ENCODE peak calls at places on chromosomes 12 and 14, in six cellular contexts. C is testis, B is AG04449, T is ovary, Y is Panc1, J is mesenchymal stem cell. W is an unnamed sample.

GRCh38 chr12:58425481-58426392 is 484.4 kb downstream of the ATP23 start:
- DNase-seq in C (peak), B (peak), T (peak), Y (peak), J (peak), W (peak)

GRCh38 chr14:21612324-21612723 is 22.4 kb downstream of the OR10G2 start:
- DNase-seq in C (no peak), B (no peak), T (no peak), Y (no peak), J (peak), W (no peak)

GRCh38 chr14:90608925-90609324 is 207.3 kb downstream of the TTC7B start:
- DNase-seq in C (no peak), B (no peak), T (no peak), Y (no peak), J (no peak), W (no peak)

GRCh38 chr12:107092669-107093546 is 441 bp downstream of the CRY1 start:
- DNase-seq in C (peak), B (no peak), T (no peak), Y (no peak), J (peak), W (no peak)

GRCh38 chr14:74514471-74514932 is 20.9 kb downstream of the ISCA2 start:
- DNase-seq in C (no peak), B (no peak), T (peak), Y (no peak), J (peak), W (peak)

GRCh38 chr12:108515916-108516315 is 839 bp downstream of the FICD start:
- DNase-seq in C (no peak), B (no peak), T (no peak), Y (no peak), J (no peak), W (no peak)

GRCh38 chr12:51392556-51393237 is 1.5 kb upstream of the GALNT6 start:
- DNase-seq in C (peak), B (no peak), T (no peak), Y (no peak), J (peak), W (no peak)

GRCh38 chr12:2295941-2296461 is 243.2 kb downstream of the CACNA1C start:
- DNase-seq in C (no peak), B (no peak), T (no peak), Y (no peak), J (peak), W (peak)

GRCh38 chr14:70282666-70283065 is 76.8 kb downstream of the COX16 start:
- DNase-seq in C (no peak), B (no peak), T (no peak), Y (no peak), J (no peak), W (no peak)

GRCh38 chr12:21541773-21542172 is 15.7 kb downstream of the SPX start:
- DNase-seq in C (no peak), B (no peak), T (no peak), Y (no peak), J (no peak), W (no peak)

GRCh38 chr14:31659278-31659677 is 98.1 kb downstream of the NUBPL start:
- DNase-seq in C (no peak), B (no peak), T (no peak), Y (no peak), J (no peak), W (no peak)

GRCh38 chr12:106982229-106982628 is 4.7 kb downstream of the MTERF2 start:
- DNase-seq in C (no peak), B (no peak), T (no peak), Y (no peak), J (no peak), W (no peak)

GRCh38 chr12:79891506-79892162 is 43.3 kb downstream of the PPP1R12A start:
- DNase-seq in C (no peak), B (no peak), T (no peak), Y (no peak), J (no peak), W (no peak)

GRCh38 chr12:75476076-75476475 is 4.5 kb upstream of the GLIPR1 start:
- DNase-seq in C (no peak), B (no peak), T (no peak), Y (no peak), J (no peak), W (no peak)

GRCh38 chr12:37546901-37547475 is 769.6 kb upstream of the ALG10B start:
- DNase-seq in C (no peak), B (no peak), T (no peak), Y (no peak), J (no peak), W (no peak)

GRCh38 chr12:15562263-15562662 is 226.9 kb downstream of the EPS8 start:
- DNase-seq in C (no peak), B (no peak), T (no peak), Y (no peak), J (no peak), W (no peak)

GRCh38 chr12:26524862-26525465 is 308.0 kb downstream of the ITPR2 start:
- DNase-seq in C (peak), B (no peak), T (no peak), Y (peak), J (peak), W (no peak)

GRCh38 chr12:26527702-26528101 is 305.3 kb downstream of the ITPR2 start:
- DNase-seq in C (no peak), B (no peak), T (no peak), Y (no peak), J (no peak), W (no peak)

GRCh38 chr12:26520869-26521268 is 312.1 kb downstream of the ITPR2 start:
- DNase-seq in C (no peak), B (no peak), T (no peak), Y (no peak), J (no peak), W (no peak)

GRCh38 chr12:26520154-26520553 is 312.8 kb downstream of the ITPR2 start:
- DNase-seq in C (no peak), B (no peak), T (no peak), Y (no peak), J (no peak), W (no peak)

GRCh38 chr12:26523708-26524150 is 309.3 kb downstream of the ITPR2 start:
- DNase-seq in C (peak), B (peak), T (peak), Y (no peak), J (peak), W (peak)
- H3K4me3 ChIP-seq in C (no peak), B (no peak), T (no peak), Y (no peak), J (no peak), W (no peak)

GRCh38 chr12:94872671-94873367 is 130.7 kb downstream of the NDUFA12 start:
- DNase-seq in C (no peak), B (no peak), T (peak), Y (no peak), J (no peak), W (no peak)
- H3K4me3 ChIP-seq in C (peak), B (no peak), T (peak), Y (no peak), J (no peak), W (peak)

GRCh38 chr14:92514844-92515509 is 1.4 kb downstream of the RIN3 start:
- DNase-seq in C (peak), B (no peak), T (no peak), Y (no peak), J (no peak), W (no peak)
- H3K4me3 ChIP-seq in C (peak), B (peak), T (peak), Y (peak), J (peak), W (peak)

GRCh38 chr12:7503686-7504085 is at the start of gene CD163:
- DNase-seq in C (no peak), B (no peak), T (no peak), Y (no peak), J (no peak), W (no peak)
- H3K4me3 ChIP-seq in C (no peak), B (no peak), T (no peak), Y (no peak), J (no peak), W (no peak)

DNA sequence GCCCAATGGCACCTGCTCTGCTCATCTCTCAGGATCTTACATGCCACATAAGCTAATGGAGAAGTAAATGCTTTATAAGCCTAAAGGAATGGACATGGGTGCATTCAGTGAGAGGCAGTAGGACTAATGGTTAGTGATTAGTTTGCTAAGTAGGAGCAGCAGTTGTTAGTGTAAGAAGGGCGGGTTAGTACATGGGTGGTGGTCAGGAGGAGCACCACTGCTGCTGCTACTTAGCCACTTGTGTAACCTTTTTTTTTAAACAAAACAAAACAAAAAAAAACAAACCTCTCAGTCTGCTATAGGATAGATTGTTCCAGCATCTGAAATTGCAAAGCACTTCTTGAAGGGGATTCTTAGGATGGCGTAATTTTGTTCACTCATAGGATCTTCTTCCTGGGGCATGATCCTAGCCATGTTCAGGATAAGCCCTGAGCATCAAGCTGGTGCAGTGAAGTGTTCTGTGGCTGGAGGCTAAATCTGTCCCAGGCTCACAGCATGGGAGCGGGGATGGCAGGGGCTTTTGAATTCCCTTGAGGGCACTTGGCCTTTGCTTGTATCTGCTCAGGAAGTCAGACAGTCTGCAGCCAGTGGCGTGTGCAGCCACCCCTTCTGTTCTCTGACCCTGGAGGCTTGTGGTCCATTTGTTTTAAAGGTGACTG is 63.6 kb downstream of the CHST11 start:
- DNase-seq in C (no peak), B (no peak), T (no peak), Y (no peak), J (peak), W (no peak)
- H3K4me3 ChIP-seq in C (no peak), B (no peak), T (no peak), Y (no peak), J (no peak), W (no peak)

DNA sequence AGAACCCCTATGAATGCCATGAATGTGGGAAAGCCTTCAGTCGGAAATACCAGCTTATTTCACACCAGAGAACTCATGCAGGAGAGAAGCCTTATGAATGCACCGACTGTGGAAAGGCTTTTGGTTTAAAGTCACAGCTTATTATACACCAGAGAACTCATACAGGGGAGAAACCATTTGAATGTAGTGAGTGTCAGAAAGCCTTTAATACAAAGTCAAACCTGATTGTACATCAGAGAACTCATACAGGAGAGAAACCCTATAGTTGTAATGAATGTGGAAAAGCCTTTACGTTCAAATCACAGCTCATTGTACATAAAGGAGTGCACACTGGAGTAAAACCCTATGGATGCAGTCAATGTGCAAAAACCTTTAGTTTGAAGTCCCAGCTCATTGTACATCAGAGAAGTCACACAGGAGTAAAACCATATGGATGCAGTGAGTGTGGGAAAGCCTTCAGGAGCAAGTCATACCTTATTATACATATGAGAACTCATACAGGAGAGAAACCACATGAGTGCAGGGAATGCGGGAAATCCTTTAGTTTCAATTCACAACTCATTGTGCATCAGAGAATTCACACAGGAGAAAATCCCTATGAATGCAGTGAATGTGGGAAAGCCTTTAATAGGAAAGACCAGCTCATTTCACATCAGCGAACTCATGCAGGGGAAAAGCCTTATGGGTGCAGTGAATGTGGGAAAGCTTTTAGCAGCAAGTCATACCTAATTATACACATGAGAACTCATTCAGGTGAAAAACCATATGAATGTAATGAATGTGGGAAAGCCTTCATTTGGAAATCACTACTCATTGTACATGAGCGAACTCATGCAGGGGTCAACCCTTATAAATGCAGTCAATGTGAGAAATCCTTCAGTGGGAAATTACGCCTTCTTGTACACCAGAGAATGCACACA is 22.3 kb downstream of the ZNF268 start:
- DNase-seq in C (no peak), B (no peak), T (no peak), Y (no peak), J (no peak), W (no peak)
- H3K4me3 ChIP-seq in C (no peak), B (no peak), T (no peak), Y (no peak), J (peak), W (no peak)

DNA sequence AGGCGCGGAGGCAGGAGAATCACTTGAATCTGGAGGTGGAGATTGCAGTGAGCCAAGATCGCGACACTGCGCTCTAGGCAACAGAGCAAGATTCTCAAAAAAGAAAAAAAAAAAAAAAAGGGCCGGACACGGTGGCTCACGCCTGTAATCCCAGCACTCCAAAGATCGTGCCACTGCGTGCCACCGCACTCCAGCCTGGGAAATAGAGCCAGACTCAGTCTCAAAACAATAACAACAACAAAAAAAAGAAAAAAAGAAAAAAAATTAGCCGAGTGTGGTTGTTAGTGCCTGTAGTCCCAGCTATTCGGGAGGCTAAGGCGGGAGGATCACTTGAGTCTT is 470 bp upstream of the RPL6 start:
- DNase-seq in C (no peak), B (no peak), T (no peak), Y (no peak), J (no peak), W (no peak)
- H3K4me3 ChIP-seq in C (peak), B (no peak), T (no peak), Y (peak), J (peak), W (no peak)

GRCh38 chr12:48779869-48780268 is 9.0 kb downstream of the ADCY6 start:
- DNase-seq in C (no peak), B (peak), T (peak), Y (no peak), J (peak), W (peak)
- H3K4me3 ChIP-seq in C (no peak), B (no peak), T (no peak), Y (no peak), J (peak), W (no peak)

GRCh38 chr12:8681129-8681902 is 16.5 kb upstream of the RIMKLB start:
- DNase-seq in C (no peak), B (no peak), T (no peak), Y (no peak), J (no peak), W (no peak)
- H3K4me3 ChIP-seq in C (no peak), B (no peak), T (no peak), Y (no peak), J (no peak), W (no peak)

GRCh38 chr12:53696655-53697321 is 20.9 kb upstream of the ATP5MC2 start:
- DNase-seq in C (no peak), B (no peak), T (no peak), Y (no peak), J (no peak), W (no peak)

GRCh38 chr12:53696285-53696654 is 20.4 kb upstream of the ATP5MC2 start:
- DNase-seq in C (peak), B (no peak), T (no peak), Y (no peak), J (peak), W (peak)

GRCh38 chr12:53698948-53699672 is 23.2 kb upstream of the ATP5MC2 start:
- DNase-seq in C (no peak), B (no peak), T (no peak), Y (no peak), J (no peak), W (no peak)

GRCh38 chr12:53694746-53695145 is 18.9 kb upstream of the ATP5MC2 start:
- DNase-seq in C (no peak), B (no peak), T (no peak), Y (no peak), J (no peak), W (no peak)

DNA sequence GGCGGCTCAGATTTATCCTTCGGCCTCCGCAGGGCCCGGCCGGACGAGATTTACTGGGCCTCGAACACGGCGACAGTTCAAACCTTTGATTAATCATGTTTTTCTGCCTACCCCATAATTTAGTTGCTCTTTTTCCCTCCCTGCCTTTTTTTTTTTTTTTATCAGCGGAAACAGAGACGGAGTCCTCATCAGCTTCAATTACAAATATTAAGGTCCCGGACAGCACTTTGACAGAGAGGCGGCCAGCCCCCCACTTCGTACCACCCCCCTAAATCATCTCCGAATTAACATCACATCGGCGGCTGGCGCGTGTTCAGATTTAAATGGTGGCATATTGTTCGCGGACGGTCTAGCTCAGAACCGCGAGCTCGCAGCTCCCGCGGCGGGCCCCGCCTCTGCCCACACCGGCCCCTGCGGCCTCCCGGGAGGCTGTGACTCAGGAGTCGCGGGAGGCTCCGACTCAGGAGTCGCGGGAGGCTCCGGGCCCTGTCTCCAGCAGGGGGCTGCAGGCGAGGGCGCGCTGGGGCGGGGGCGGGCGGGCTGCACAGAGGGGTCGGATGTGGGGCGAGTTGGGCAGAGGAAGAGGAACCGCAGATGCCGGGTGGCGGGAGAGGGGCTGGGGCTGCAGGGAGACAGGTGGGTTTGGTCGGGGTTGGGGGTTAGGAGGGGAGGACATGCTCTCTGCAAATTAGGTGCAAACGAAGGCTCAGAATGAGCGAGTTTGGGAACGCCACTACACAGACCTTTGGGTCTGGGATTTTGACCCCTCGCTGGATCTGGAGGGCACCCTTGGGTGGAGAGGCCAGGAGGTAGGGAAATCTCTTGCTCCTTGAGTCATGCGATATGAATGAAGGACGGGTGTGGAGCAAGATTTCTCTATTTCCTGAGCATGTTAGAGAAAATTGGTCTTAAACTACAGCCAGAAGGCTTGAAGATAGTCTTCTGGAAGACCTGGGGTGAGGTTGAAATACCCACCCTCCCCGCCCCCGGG is 19.6 kb upstream of the ATP5MC2 start:
- DNase-seq in C (no peak), B (no peak), T (no peak), Y (no peak), J (peak), W (no peak)
- H3K4me3 ChIP-seq in C (peak), B (peak), T (no peak), Y (no peak), J (peak), W (peak)

W was measured in skeletal muscle cell.